ENCODE peak calls at places on chromosomes 13 and 19, in four cellular contexts. One of them, this sample, is unnamed.

GRCh38 chr13:97978661-97979450 is 25.4 kb downstream of the IPO5 start:
- DNase-seq in heart left ventricle: no peak
- DNase-seq in IMR-90: peak; percentile 28
- DNase-seq in Caco-2: no peak
- DNase-seq in this sample: no peak

GRCh38 chr19:28737021-28737525 is 475.9 kb downstream of the UQCRFS1 start:
- DNase-seq in heart left ventricle: no peak
- DNase-seq in IMR-90: peak; percentile 44
- DNase-seq in Caco-2: no peak
- DNase-seq in this sample: no peak

GRCh38 chr13:87678353-87678752 is 7.2 kb downstream of the SLITRK5 start:
- DNase-seq in heart left ventricle: no peak
- DNase-seq in IMR-90: no peak
- DNase-seq in Caco-2: no peak
- DNase-seq in this sample: no peak

GRCh38 chr13:52141299-52141698 is 12.4 kb upstream of the NEK5 start:
- DNase-seq in heart left ventricle: no peak
- DNase-seq in IMR-90: no peak
- DNase-seq in Caco-2: no peak
- DNase-seq in this sample: no peak

GRCh38 chr13:112968910-112969691 is at the start of gene MCF2L:
- DNase-seq in heart left ventricle: peak; percentile 50
- DNase-seq in IMR-90: peak; percentile 31
- DNase-seq in Caco-2: peak; percentile 60
- DNase-seq in this sample: peak; percentile 81

GRCh38 chr13:110308377-110309158 is 1.5 kb downstream of the COL4A2 start:
- DNase-seq in heart left ventricle: peak; percentile 50
- DNase-seq in IMR-90: no peak
- DNase-seq in Caco-2: no peak
- DNase-seq in this sample: no peak

GRCh38 chr19:17402982-17403855 is 2.2 kb downstream of the BST2 start:
- DNase-seq in heart left ventricle: no peak
- DNase-seq in IMR-90: no peak
- DNase-seq in Caco-2: no peak
- DNase-seq in this sample: no peak

GRCh38 chr13:29106651-29107050 is 286.5 kb downstream of the MTUS2 start:
- DNase-seq in heart left ventricle: no peak
- DNase-seq in IMR-90: no peak
- DNase-seq in Caco-2: no peak
- DNase-seq in this sample: no peak

GRCh38 chr19:8097198-8097597 is 44.6 kb downstream of the CCL25 start:
- DNase-seq in heart left ventricle: no peak
- DNase-seq in IMR-90: no peak
- DNase-seq in Caco-2: no peak
- DNase-seq in this sample: no peak

GRCh38 chr19:10419646-10420443 is 493 bp upstream of the PDE4A start:
- DNase-seq in heart left ventricle: no peak
- DNase-seq in IMR-90: peak; percentile 61
- DNase-seq in Caco-2: peak; percentile 59
- DNase-seq in this sample: no peak

GRCh38 chr19:45451181-45451849 is 16.5 kb upstream of the FOSB start:
- DNase-seq in heart left ventricle: peak; percentile 38
- DNase-seq in IMR-90: peak; percentile 88
- DNase-seq in Caco-2: no peak
- DNase-seq in this sample: no peak

GRCh38 chr19:23365222-23365621 is 30.0 kb downstream of the ZNF91 start:
- DNase-seq in heart left ventricle: no peak
- DNase-seq in IMR-90: no peak
- DNase-seq in Caco-2: no peak
- DNase-seq in this sample: no peak

GRCh38 chr19:35975608-35976214 is 19.3 kb upstream of the SDHAF1 start:
- DNase-seq in heart left ventricle: no peak
- DNase-seq in IMR-90: peak; percentile 26
- DNase-seq in Caco-2: no peak
- DNase-seq in this sample: no peak

GRCh38 chr13:34172048-34172447 is 354.1 kb downstream of the RFC3 start:
- DNase-seq in heart left ventricle: no peak
- DNase-seq in IMR-90: no peak
- DNase-seq in Caco-2: no peak
- DNase-seq in this sample: no peak

GRCh38 chr13:45219938-45220375 is 19.1 kb upstream of the KCTD4 start:
- DNase-seq in heart left ventricle: no peak
- DNase-seq in IMR-90: peak; percentile 44
- DNase-seq in Caco-2: no peak
- DNase-seq in this sample: no peak

GRCh38 chr19:45901432-45901903 is 945 bp downstream of the MYPOP start:
- DNase-seq in heart left ventricle: peak; percentile 36
- DNase-seq in IMR-90: peak; percentile 42
- DNase-seq in Caco-2: no peak
- DNase-seq in this sample: peak; percentile 84

GRCh38 chr19:52307275-52307674 is 10.3 kb downstream of the ZNF480 start:
- DNase-seq in heart left ventricle: no peak
- DNase-seq in IMR-90: peak; percentile 19
- DNase-seq in Caco-2: no peak
- DNase-seq in this sample: no peak
- H3K9me3 ChIP-seq in heart left ventricle: peaks cover 56% of the 10 kb centered on the region
- H3K9me3 ChIP-seq in IMR-90: peaks cover 57% of the 10 kb centered on the region
- H3K9me3 ChIP-seq in Caco-2: peaks cover 43% of the 10 kb centered on the region
- H3K9me3 ChIP-seq in this sample: peaks cover 47% of the 10 kb centered on the region

GRCh38 chr13:75670496-75670895 is 34.4 kb downstream of the LMO7 start:
- DNase-seq in heart left ventricle: no peak
- DNase-seq in IMR-90: peak; percentile 77
- DNase-seq in Caco-2: no peak
- DNase-seq in this sample: no peak
- TF ChIP-seq CTCF in heart left ventricle: no peak
- TF ChIP-seq CTCF in IMR-90: no peak
- TF ChIP-seq CTCF in Caco-2: no peak
- TF ChIP-seq CTCF in this sample: no peak

DNA sequence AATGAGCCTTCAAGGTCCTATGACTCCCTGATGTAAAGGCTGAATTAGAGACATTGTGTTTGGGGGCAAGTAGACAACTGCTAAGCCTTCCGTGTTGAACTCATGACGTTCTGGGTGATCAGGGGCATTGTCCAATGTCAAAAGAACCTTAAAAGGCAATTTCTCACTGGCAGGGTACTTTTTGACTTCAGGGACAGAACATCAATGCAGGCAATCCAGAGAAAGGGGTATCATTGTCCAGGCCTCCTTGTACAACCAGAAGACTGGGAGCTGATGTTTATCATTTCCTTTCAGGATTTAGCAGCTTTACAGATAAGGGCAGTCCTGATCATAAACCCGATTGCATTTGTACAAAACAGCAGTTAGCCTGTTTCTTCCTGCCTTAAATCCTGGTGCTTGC is 25.0 kb upstream of the SMAD9 start:
- DNase-seq in heart left ventricle: no peak
- DNase-seq in IMR-90: no peak
- DNase-seq in Caco-2: no peak
- DNase-seq in this sample: no peak
- H3K9me3 ChIP-seq in heart left ventricle: no peaks in the 10 kb centered on the region
- H3K9me3 ChIP-seq in IMR-90: no peaks in the 10 kb centered on the region
- H3K9me3 ChIP-seq in Caco-2: no peaks in the 10 kb centered on the region
- H3K9me3 ChIP-seq in this sample: no peaks in the 10 kb centered on the region

GRCh38 chr13:23320926-23321533 is 112.5 kb downstream of the SACS start:
- DNase-seq in heart left ventricle: no peak
- DNase-seq in IMR-90: no peak
- DNase-seq in Caco-2: no peak
- DNase-seq in this sample: no peak

GRCh38 chr13:23322353-23323336 is 110.9 kb downstream of the SACS start:
- DNase-seq in heart left ventricle: no peak
- DNase-seq in IMR-90: peak; percentile 6
- DNase-seq in Caco-2: no peak
- DNase-seq in this sample: no peak

GRCh38 chr13:23321534-23322241 is 111.8 kb downstream of the SACS start:
- DNase-seq in heart left ventricle: peak; percentile 45
- DNase-seq in IMR-90: peak; percentile 94
- DNase-seq in Caco-2: no peak
- DNase-seq in this sample: no peak

GRCh38 chr13:23323946-23324709 is 109.4 kb downstream of the SACS start:
- DNase-seq in heart left ventricle: no peak
- DNase-seq in IMR-90: peak; percentile 32
- DNase-seq in Caco-2: no peak
- DNase-seq in this sample: no peak

DNA sequence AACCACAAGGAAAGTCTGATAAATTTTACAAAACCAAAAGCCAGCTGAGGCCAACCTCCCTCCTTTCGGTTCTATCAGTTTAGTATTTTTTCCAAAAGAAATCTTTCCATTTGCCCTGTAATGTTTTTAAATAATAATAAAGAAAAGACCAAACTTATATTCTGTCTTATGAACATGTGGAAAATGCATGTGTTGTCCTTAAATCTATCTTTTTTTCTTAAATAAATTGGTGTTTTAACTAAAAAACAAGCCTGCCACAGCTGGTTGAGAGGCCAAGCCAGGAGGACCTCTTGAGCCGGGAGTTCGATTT is 113.6 kb downstream of the SACS start:
- DNase-seq in heart left ventricle: no peak
- DNase-seq in IMR-90: no peak
- DNase-seq in Caco-2: no peak
- DNase-seq in this sample: no peak
- TF ChIP-seq CTCF in heart left ventricle: no peak
- TF ChIP-seq CTCF in IMR-90: no peak
- TF ChIP-seq CTCF in Caco-2: no peak
- TF ChIP-seq CTCF in this sample: no peak